ENCODE peak calls at places on chromosomes 5 and 9, in nine cellular contexts. R is HCT116, N is IMR-90, Q is mammary epithelial cell, J is hepatocyte, B is GM23248, P is endothelial cell of umbilical vein, M is mesenchymal stem cell, V is DND-41. C is an unnamed sample.
A peak's percentile ranks its signal among the peaks of the same experiment; 100 is the strongest.

GRCh38 chr9:137470785-137471184 is 11.7 kb upstream of the NSMF start:
- DNase-seq in M (no peak), B (no peak), N (no peak), R (no peak), V (peak; percentile 78), Q (no peak), P (peak; percentile 33), J (no peak), C (no peak)

GRCh38 chr9:561430-561829 is 280.1 kb upstream of the DMRT1 start:
- DNase-seq in Q (peak; percentile 26), B (peak; percentile 19), N (no peak), R (no peak), P (no peak), M (no peak), J (no peak), V (no peak), C (peak; percentile 43)

GRCh38 chr5:174690256-174690655 is 34.1 kb upstream of the MSX2 start:
- DNase-seq in P (no peak), M (peak; percentile 61), N (peak; percentile 18), B (peak; percentile 17), J (peak; percentile 52), Q (no peak), V (no peak), R (no peak), C (no peak)

GRCh38 chr9:133619791-133620190 is 10.6 kb upstream of the FAM163B start:
- DNase-seq in N (no peak), B (no peak), P (no peak), J (no peak), Q (no peak), M (peak; percentile 18), V (peak; percentile 81), R (no peak), C (no peak)

GRCh38 chr5:100668511-100668910 is 133.3 kb downstream of the FAM174A start:
- DNase-seq in V (no peak), Q (peak; percentile 32), J (no peak), R (peak; percentile 8), N (peak; percentile 48), M (peak; percentile 26), P (peak; percentile 42), B (peak; percentile 30), C (peak; percentile 53)

GRCh38 chr9:99095565-99095964 is 9.3 kb upstream of the TGFBR1 start:
- DNase-seq in M (no peak), P (no peak), N (no peak), J (no peak), V (no peak), R (no peak), Q (no peak), B (no peak), C (no peak)

GRCh38 chr9:89225587-89225986 is 47.0 kb upstream of the SHC3 start:
- DNase-seq in R (no peak), P (no peak), M (no peak), Q (no peak), N (peak; percentile 78), V (no peak), B (peak; percentile 36), J (no peak), C (peak; percentile 29)

GRCh38 chr9:110797611-110798010 is 129.0 kb downstream of the MUSK start:
- DNase-seq in Q (peak; percentile 15), R (no peak), M (peak; percentile 53), N (peak; percentile 95), V (no peak), P (peak; percentile 40), J (no peak), B (peak; percentile 49), C (peak; percentile 79)

GRCh38 chr9:137199411-137200121 is 975 bp downstream of the TPRN start:
- DNase-seq in V (no peak), B (peak; percentile 28), N (peak; percentile 12), J (peak; percentile 46), Q (no peak), M (no peak), P (peak; percentile 12), R (no peak), C (no peak)

GRCh38 chr5:113378081-113378480 is 56.7 kb downstream of the TSSK1B start:
- DNase-seq in R (no peak), P (peak; percentile 21), B (no peak), M (no peak), N (no peak), Q (no peak), J (no peak), V (peak; percentile 68), C (peak; percentile 34)

GRCh38 chr9:85332487-85332886 is 409.3 kb downstream of the AGTPBP1 start:
- DNase-seq in M (no peak), V (no peak), J (no peak), N (no peak), R (peak; percentile 18), Q (no peak), B (peak; percentile 3), P (peak; percentile 5), C (no peak)

GRCh38 chr9:114491430-114492003 is 13.8 kb downstream of the WHRN start:
- DNase-seq in Q (no peak), J (no peak), P (no peak), V (no peak), M (no peak), B (no peak), R (no peak), N (no peak), C (no peak)

GRCh38 chr5:173823721-173824567 is 64.2 kb upstream of the CPEB4 start:
- DNase-seq in Q (peak; percentile 83), J (peak; percentile 74), M (peak; percentile 84), R (no peak), P (peak; percentile 2), N (peak; percentile 85), B (peak; percentile 86), V (no peak), C (peak; percentile 86)

GRCh38 chr5:79474416-79475173 is 39.3 kb downstream of the HOMER1 start:
- DNase-seq in P (no peak), B (peak; percentile 48), R (no peak), V (no peak), J (no peak), M (no peak), Q (no peak), N (peak; percentile 24), C (no peak)

GRCh38 chr9:94164756-94165549 is 80.7 kb downstream of the PTPDC1 start:
- DNase-seq in Q (no peak), V (peak; percentile 12), N (no peak), P (no peak), B (no peak), R (no peak), J (no peak), M (no peak), C (no peak)

GRCh38 chr5:17431272-17432050 is 66.6 kb upstream of the TAF11L2 start:
- DNase-seq in J (no peak), Q (no peak), N (no peak), M (no peak), P (no peak), V (no peak), B (no peak), R (no peak), C (no peak)

GRCh38 chr9:114395768-114396167 is 8.0 kb upstream of the AKNA start:
- DNase-seq in N (no peak), V (no peak), P (no peak), J (no peak), M (no peak), R (no peak), B (no peak), Q (no peak), C (no peak)

GRCh38 chr5:95821110-95822021 is 1.2 kb downstream of the GLRX start:
- DNase-seq in J (no peak), P (no peak), R (no peak), N (no peak), M (no peak), V (no peak), B (peak; percentile 24), Q (no peak), C (no peak)
- H2AFZ ChIP-seq in J (no peak overlapping the region), P (peak overlapping the region; percentile 74), R (no peak overlapping the region), N (peak overlapping the region; percentile 16), M (no peak overlapping the region), V (peak overlapping the region; percentile 3), B (peak overlapping the region; percentile 80), Q (peak overlapping the region; percentile 97), C (peak overlapping the region; percentile 83)

GRCh38 chr5:32709789-32710334 is 1.3 kb upstream of the NPR3 start:
- DNase-seq in V (no peak), P (peak; percentile 75), J (peak; percentile 80), M (peak; percentile 85), R (peak; percentile 53), N (peak; percentile 79), Q (peak; percentile 62), B (peak; percentile 91), C (peak; percentile 68)
- H3K9me3 ChIP-seq in V (peaks cover 4% of the 10 kb centered on the region), P (no peaks in the 10 kb centered on the region), J (no peaks in the 10 kb centered on the region), M (no peaks in the 10 kb centered on the region), R (no peaks in the 10 kb centered on the region), N (no peaks in the 10 kb centered on the region), Q (no peaks in the 10 kb centered on the region), B (no peaks in the 10 kb centered on the region), C (no peaks in the 10 kb centered on the region)

DNA sequence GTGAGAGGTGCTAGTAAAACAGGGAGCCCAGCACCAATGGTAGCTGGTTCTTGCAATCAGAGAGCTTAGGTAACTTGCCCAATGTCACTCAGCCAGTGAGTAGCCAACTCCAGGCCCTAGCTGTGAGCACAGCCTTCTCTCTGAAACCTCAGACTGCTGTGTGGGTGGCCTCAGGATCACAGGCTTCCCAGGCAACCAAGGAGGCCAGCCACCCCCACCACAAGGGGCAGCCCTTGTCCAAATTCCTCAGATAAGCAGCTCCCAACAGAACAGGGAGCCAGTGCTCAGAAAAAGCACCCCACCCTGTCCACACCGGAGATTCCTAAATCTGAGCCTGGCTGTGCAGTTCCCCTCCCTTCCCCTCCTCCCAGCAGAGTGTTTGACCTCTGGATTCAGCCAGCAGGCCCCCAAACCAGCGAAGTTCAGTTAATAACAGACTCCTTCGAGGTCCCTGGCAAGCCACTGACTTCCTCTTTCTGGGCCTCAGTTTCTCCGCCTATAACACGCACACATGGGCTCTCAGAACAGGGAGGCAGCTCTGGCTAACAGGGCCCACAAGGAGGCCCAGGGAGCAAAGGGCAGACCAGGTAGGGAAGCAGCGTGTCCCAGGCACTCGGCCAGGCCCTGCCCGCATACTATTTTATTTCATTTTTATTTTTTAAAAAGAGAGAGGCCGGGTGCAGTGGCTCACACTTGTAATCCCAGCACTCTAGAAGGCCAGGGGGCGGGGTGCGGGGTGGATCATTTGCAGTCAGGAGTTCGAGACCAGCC is 2.7 kb downstream of the EEIG1 start:
- DNase-seq in V (no peak), M (peak; percentile 82), B (peak; percentile 94), P (no peak), N (peak; percentile 80), Q (peak; percentile 32), R (no peak), J (no peak), C (peak; percentile 80)
- H3K4me3 ChIP-seq in V (peak overlapping the region; percentile 37), M (peak overlapping the region; percentile 87), B (peak overlapping the region; percentile 80), P (no peak overlapping the region), N (peak overlapping the region; percentile 0), Q (peak overlapping the region; percentile 59), R (peak overlapping the region; percentile 22), J (peak overlapping the region; percentile 75), C (no peak overlapping the region)

DNA sequence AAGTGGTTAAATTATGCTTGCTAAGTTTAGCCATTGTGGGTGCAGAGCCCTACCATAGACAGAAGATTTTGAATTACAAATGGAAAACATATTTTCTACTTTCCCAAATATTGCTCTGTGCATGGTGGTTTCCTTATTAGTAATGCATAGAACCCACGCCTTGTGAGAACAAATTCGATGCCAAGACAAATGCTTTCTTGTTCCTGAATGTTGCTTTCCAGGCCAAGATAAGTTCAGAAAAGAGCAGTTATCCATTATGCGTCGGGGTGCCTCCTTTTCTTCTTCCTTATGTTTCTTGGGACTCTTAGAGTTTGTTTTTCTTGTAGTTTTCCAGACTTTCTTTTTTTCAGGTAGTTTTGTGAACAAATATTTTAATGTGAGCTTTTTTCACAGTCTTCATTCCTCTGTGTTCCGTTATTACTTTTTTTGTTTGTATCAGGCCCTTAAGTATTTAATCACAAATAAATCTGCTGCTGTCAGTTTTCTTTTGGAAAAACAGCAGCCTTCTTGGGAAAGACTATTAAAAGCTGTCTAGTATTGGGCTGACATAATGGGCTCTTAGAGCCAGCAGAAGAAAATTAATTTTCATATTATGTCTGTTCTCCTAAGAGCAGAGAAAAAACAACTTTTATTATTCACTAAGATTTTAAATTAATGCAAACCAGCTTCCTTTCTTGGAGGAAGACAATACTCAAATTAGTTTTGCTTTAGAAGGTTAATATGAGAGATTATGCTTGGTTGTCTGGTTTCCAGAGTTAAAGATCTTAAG is 30.8 kb upstream of the GARNL3 start:
- DNase-seq in M (no peak), Q (no peak), V (no peak), P (peak; percentile 11), B (peak; percentile 21), N (no peak), R (no peak), J (no peak), C (no peak)
- H2AFZ ChIP-seq in M (no peak overlapping the region), Q (no peak overlapping the region), V (no peak overlapping the region), P (no peak overlapping the region), B (no peak overlapping the region), N (no peak overlapping the region), R (no peak overlapping the region), J (no peak overlapping the region), C (no peak overlapping the region)